ENCODE peak calls at places on chromosomes 4 and X, in five cellular contexts. Q is CD8-positive, alpha-beta T cell; A is central memory CD8-positive, alpha-beta T cell; K is pancreas; C is sciatic nerve. B is an unnamed sample.

GRCh38 chr4:124111922-124112321 is 600.6 kb downstream of the ANKRD50 start:
- ATAC-seq in Q (no peak), C (peak; percentile 90), K (peak; percentile 76), A (no peak), B (peak; percentile 94)

GRCh38 chr4:144714166-144714565 is 68.2 kb downstream of the HHIP start:
- ATAC-seq in Q (no peak), C (no peak), A (no peak), K (no peak), B (no peak)

GRCh38 chrX:18468599-18468998 is 43.2 kb downstream of the CDKL5 start:
- ATAC-seq in C (no peak), A (no peak), Q (no peak), K (no peak), B (no peak)

GRCh38 chr4:7328913-7329638 is 105.7 kb downstream of the PSAPL1 start:
- ATAC-seq in C (peak; percentile 10), K (peak; percentile 44), A (no peak), Q (no peak), B (peak; percentile 88)

GRCh38 chr4:128221556-128221955 is 66.1 kb downstream of the PGRMC2 start:
- ATAC-seq in Q (no peak), A (no peak), K (no peak), C (no peak), B (no peak)

GRCh38 chr4:41256740-41257256 is at the start of gene UCHL1:
- ATAC-seq in C (peak; percentile 82), K (peak; percentile 81), A (no peak), Q (no peak), B (peak; percentile 94)

GRCh38 chrX:47218920-47219815 is 687 bp downstream of the CDK16 start:
- ATAC-seq in K (peak; percentile 0), Q (no peak), C (no peak), A (no peak), B (no peak)

GRCh38 chr4:93436000-93436626 is 392.4 kb upstream of the ATOH1 start:
- ATAC-seq in A (no peak), Q (no peak), C (no peak), K (no peak), B (no peak)

GRCh38 chr4:16721618-16722291 is 176.7 kb downstream of the LDB2 start:
- ATAC-seq in K (peak; percentile 92), Q (no peak), C (peak; percentile 48), A (no peak), B (peak; percentile 93)

GRCh38 chr4:41287005-41287404 is 30.3 kb downstream of the UCHL1 start:
- ATAC-seq in K (peak; percentile 55), Q (no peak), A (no peak), C (no peak), B (peak; percentile 44)

GRCh38 chrX:48891402-48892288 is 5.9 kb downstream of the TIMM17B start:
- ATAC-seq in A (peak; percentile 91), Q (peak; percentile 87), C (peak; percentile 96), K (peak; percentile 94), B (peak; percentile 95)

GRCh38 chr4:156977435-156978160 is 6.0 kb upstream of the PDGFC start:
- ATAC-seq in K (no peak), Q (no peak), C (no peak), A (no peak), B (peak; percentile 67)

GRCh38 chr4:153573221-153573620 is 107.1 kb downstream of the TMEM131L start:
- ATAC-seq in A (no peak), K (peak; percentile 69), Q (no peak), C (no peak), B (no peak)

GRCh38 chr4:13344216-13344615 is 139.9 kb downstream of the RAB28 start:
- ATAC-seq in C (no peak), K (no peak), A (no peak), Q (no peak), B (no peak)

GRCh38 chrX:70479197-70479969 is 34.7 kb downstream of the DLG3 start:
- ATAC-seq in A (no peak), Q (no peak), C (no peak), K (peak; percentile 5), B (peak; percentile 69)

GRCh38 chr4:186554485-186554884 is 882 bp downstream of the MTNR1A start:
- ATAC-seq in Q (no peak), A (no peak), C (no peak), K (peak; percentile 74), B (peak; percentile 73)

GRCh38 chrX:136176399-136176825 is 29.1 kb downstream of the FHL1 start:
- ATAC-seq in C (peak; percentile 97), Q (no peak), K (peak; percentile 63), A (no peak), B (peak; percentile 86)

GRCh38 chr4:13561673-13562072 is 17.4 kb upstream of the NKX3-2 start:
- ATAC-seq in A (no peak), Q (no peak), K (no peak), C (no peak), B (no peak)

B was measured in SK-N-SH treated with all-trans-retinoic acid at 6 μM for 48 hours.